ENCODE peak calls at places on chromosome 22, in six cellular contexts. One of them, this sample, is unnamed.

GRCh38 chr22:25749420-25750169 is 7.6 kb downstream of the MYO18B start:
- DNase-seq in GM12878: peak
- DNase-seq in HepG2: no peak
- DNase-seq in K562: peak
- DNase-seq in WTC11: no peak
- DNase-seq in GM23338: no peak
- DNase-seq in this sample: no peak

GRCh38 chr22:26753125-26753862 is 95.9 kb downstream of the MIAT start:
- DNase-seq in K562: no peak
- DNase-seq in GM23338: peak
- DNase-seq in WTC11: no peak
- DNase-seq in GM12878: no peak
- DNase-seq in HepG2: no peak
- DNase-seq in this sample: no peak

GRCh38 chr22:28560005-28560742 is 119.5 kb downstream of the TTC28 start:
- DNase-seq in HepG2: no peak
- DNase-seq in GM23338: no peak
- DNase-seq in K562: peak
- DNase-seq in GM12878: no peak
- DNase-seq in WTC11: no peak
- DNase-seq in this sample: no peak

GRCh38 chr22:17734197-17734596 is 40.1 kb downstream of the BID start:
- DNase-seq in GM23338: no peak
- DNase-seq in WTC11: no peak
- DNase-seq in K562: no peak
- DNase-seq in HepG2: no peak
- DNase-seq in GM12878: peak
- DNase-seq in this sample: no peak

GRCh38 chr22:47837703-47838102 is 1075.3 kb downstream of the TBC1D22A start:
- DNase-seq in GM23338: peak
- DNase-seq in WTC11: peak
- DNase-seq in HepG2: peak
- DNase-seq in K562: peak
- DNase-seq in GM12878: no peak
- DNase-seq in this sample: peak

GRCh38 chr22:48475661-48476345 is 1351.9 kb downstream of the BRD1 start:
- DNase-seq in K562: no peak
- DNase-seq in WTC11: no peak
- DNase-seq in HepG2: no peak
- DNase-seq in GM12878: no peak
- DNase-seq in GM23338: no peak
- DNase-seq in this sample: no peak

GRCh38 chr22:17501679-17502285 is 61.5 kb upstream of the SLC25A18 start:
- DNase-seq in GM23338: peak
- DNase-seq in HepG2: peak
- DNase-seq in WTC11: no peak
- DNase-seq in GM12878: peak
- DNase-seq in K562: peak
- DNase-seq in this sample: no peak

GRCh38 chr22:49655168-49655812 is 172.4 kb downstream of the BRD1 start:
- DNase-seq in HepG2: no peak
- DNase-seq in GM23338: no peak
- DNase-seq in WTC11: no peak
- DNase-seq in K562: no peak
- DNase-seq in GM12878: no peak
- DNase-seq in this sample: no peak

GRCh38 chr22:48905206-48905975 is 922.3 kb downstream of the BRD1 start:
- DNase-seq in GM23338: no peak
- DNase-seq in GM12878: no peak
- DNase-seq in K562: no peak
- DNase-seq in HepG2: no peak
- DNase-seq in WTC11: no peak
- DNase-seq in this sample: no peak

GRCh38 chr22:24390576-24390975 is 36.8 kb upstream of the ADORA2A start:
- DNase-seq in WTC11: no peak
- DNase-seq in HepG2: no peak
- DNase-seq in K562: no peak
- DNase-seq in GM12878: no peak
- DNase-seq in GM23338: no peak
- DNase-seq in this sample: no peak

DNA sequence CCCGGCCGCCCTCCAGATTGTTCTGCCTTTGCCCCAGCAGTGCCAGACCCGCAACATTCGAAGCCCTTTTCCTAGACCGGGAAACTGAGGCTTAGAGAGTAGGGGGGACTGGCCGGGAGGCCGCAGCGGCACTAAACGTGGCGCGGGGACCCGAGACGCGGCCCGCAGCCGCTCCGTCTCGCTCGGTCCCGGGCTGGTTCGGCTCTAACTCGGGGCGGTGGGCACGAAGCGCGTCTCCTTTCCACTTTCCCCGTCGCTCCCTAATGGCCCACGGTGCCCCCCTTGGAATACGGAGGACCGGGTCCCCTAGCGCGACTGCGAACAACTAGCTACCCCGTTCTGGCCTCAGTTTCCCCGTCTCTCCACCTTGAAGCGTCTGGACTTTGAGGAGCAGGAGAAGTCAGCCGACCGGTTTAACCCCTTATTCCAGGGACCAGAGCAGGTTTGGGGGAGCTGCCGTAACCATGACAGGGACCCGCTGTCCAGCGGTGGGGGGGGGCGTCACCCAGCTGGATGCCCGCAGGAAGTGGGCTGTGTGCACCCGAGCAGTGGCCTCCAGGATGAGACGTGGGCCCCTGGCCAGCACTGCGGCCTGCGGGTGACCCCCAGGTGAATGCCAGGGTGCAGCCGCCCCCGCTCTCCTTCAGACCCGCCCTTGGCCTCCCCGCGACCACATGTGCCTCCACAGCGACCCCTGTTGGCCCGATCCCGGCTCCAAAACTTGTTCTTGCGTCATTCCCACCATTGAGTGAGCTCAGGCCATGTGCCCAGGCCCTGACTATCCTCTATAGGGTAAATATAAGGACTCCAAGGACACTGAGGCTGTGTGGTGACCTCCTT is 1.1 kb downstream of the CDC42EP1 start:
- DNase-seq in K562: peak
- DNase-seq in WTC11: peak
- DNase-seq in GM12878: no peak
- DNase-seq in HepG2: peak
- DNase-seq in GM23338: peak
- DNase-seq in this sample: peak
- TF ChIP-seq CREB1 in K562: peak
- TF ChIP-seq CREB1 in WTC11: no peak
- TF ChIP-seq CREB1 in GM12878: peak
- TF ChIP-seq CREB1 in HepG2: peak
- TF ChIP-seq CREB1 in GM23338: peak
- TF ChIP-seq CREB1 in this sample: peak

GRCh38 chr22:46280999-46281623 is 13.3 kb downstream of the TTC38 start:
- DNase-seq in GM23338: peak
- DNase-seq in HepG2: no peak
- DNase-seq in GM12878: no peak
- DNase-seq in WTC11: no peak
- DNase-seq in K562: no peak
- DNase-seq in this sample: no peak
- TF ChIP-seq CREB1 in GM23338: no peak
- TF ChIP-seq CREB1 in HepG2: no peak
- TF ChIP-seq CREB1 in GM12878: no peak
- TF ChIP-seq CREB1 in WTC11: no peak
- TF ChIP-seq CREB1 in K562: no peak
- TF ChIP-seq CREB1 in this sample: no peak

GRCh38 chr22:32204211-32204855 is 540 bp downstream of the RFPL2 start:
- DNase-seq in GM23338: peak
- DNase-seq in HepG2: peak
- DNase-seq in WTC11: peak
- DNase-seq in K562: no peak
- DNase-seq in GM12878: no peak
- DNase-seq in this sample: no peak
- TF ChIP-seq CREB1 in GM23338: no peak
- TF ChIP-seq CREB1 in HepG2: no peak
- TF ChIP-seq CREB1 in WTC11: no peak
- TF ChIP-seq CREB1 in K562: no peak
- TF ChIP-seq CREB1 in GM12878: no peak
- TF ChIP-seq CREB1 in this sample: peak

DNA sequence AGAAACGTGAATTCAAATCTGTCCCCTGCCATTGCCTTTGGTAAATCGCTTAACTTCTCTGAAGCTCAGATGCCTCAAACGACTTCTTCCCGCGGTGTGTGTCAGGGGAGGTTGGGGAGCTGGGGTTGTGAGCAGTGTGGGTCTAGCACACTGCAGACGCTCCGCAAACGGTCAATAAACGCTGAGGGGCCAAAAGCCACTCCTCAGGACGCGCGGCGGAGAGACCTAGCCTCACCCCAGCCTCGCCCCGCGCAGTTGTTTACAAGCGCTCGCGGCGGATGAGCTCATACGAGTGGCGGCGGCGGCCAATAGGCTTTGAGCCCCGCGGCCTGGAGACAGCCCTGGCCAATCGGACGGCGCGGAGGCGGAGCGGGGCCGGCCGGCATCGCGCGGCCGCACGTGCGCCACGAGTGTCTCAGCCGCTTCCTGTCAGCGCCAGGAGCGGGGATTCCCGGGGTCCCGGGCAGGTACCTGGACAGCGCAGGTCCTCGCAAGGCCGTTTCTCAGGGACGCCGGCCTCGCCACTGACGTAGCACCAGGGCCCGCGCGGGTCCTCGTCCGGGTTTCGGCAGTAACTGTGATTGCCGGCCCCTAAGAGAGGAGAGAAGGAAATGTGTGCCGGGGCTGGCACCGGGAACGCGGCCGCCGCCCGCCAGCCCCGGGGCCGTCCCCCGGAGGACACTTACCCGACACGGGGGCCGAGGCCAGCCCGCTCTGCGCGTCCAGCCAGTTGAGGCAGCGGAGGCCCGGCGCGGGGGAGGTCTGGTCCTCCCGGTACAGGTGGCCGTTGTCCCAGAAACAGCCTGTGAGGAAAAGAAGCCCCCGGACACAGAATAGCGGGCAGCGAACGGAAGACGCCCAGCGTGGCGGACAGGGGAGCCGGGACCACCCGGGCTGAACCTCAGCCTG is 1.5 kb downstream of the PIK3IP1 start:
- DNase-seq in WTC11: peak
- DNase-seq in GM23338: peak
- DNase-seq in K562: peak
- DNase-seq in HepG2: peak
- DNase-seq in GM12878: peak
- DNase-seq in this sample: peak
- TF ChIP-seq CREB1 in WTC11: peak
- TF ChIP-seq CREB1 in GM23338: peak
- TF ChIP-seq CREB1 in K562: peak
- TF ChIP-seq CREB1 in HepG2: peak
- TF ChIP-seq CREB1 in GM12878: peak
- TF ChIP-seq CREB1 in this sample: peak

DNA sequence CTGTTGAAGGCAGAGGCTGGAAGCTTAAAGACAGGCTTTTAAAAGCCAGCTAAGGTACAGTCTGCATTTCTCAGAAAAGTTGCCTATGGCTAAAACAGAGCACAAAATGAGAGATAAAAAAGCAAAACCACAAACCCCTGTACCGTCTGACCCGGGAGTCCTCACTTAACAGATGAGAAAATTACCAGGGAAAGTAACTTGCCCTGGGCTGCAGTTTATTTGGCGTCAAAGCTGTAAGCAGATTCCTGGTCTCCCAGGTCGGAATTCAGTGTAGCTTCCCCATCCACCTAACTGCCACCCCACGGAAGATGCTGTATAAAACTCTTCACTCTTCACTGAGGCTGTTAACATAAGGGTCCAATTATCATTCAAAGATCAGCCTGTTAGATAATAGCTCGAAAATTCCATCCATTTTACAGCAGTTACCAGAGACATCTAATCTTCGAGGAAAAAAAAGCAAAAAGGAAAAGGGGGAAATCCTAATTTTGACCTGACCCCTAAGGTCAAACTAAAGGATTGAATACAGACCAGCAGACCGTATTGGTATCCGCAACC is 1.5 kb downstream of the TCF20 start:
- DNase-seq in GM12878: no peak
- DNase-seq in WTC11: no peak
- DNase-seq in HepG2: no peak
- DNase-seq in K562: peak
- DNase-seq in GM23338: no peak
- DNase-seq in this sample: no peak
- TF ChIP-seq CREB1 in GM12878: no peak
- TF ChIP-seq CREB1 in WTC11: no peak
- TF ChIP-seq CREB1 in HepG2: no peak
- TF ChIP-seq CREB1 in K562: no peak
- TF ChIP-seq CREB1 in GM23338: no peak
- TF ChIP-seq CREB1 in this sample: no peak

DNA sequence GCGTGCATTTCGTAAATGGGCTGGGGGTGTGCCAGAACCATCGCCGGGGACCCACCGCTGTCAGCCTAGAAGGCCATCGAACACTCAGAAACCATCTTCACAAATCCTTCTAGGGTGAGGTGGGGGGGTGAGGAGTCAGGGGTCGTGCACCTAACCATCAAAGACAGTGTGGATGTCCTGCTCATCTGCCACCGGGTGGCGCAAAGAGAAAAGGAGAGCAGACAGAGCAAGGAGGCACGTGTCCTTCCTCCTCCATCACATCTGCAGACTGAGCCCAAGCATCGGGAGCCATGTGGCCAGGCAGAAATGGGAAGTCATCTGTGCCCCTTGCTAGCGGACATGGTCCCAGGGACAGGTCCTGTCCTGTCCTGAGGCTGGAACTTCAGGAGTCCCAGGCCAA is 61.9 kb upstream of the NUP50 start:
- DNase-seq in HepG2: peak
- DNase-seq in WTC11: peak
- DNase-seq in K562: peak
- DNase-seq in GM12878: no peak
- DNase-seq in GM23338: peak
- DNase-seq in this sample: no peak
- TF ChIP-seq CREB1 in HepG2: no peak
- TF ChIP-seq CREB1 in WTC11: no peak
- TF ChIP-seq CREB1 in K562: no peak
- TF ChIP-seq CREB1 in GM12878: no peak
- TF ChIP-seq CREB1 in GM23338: no peak
- TF ChIP-seq CREB1 in this sample: no peak

DNA sequence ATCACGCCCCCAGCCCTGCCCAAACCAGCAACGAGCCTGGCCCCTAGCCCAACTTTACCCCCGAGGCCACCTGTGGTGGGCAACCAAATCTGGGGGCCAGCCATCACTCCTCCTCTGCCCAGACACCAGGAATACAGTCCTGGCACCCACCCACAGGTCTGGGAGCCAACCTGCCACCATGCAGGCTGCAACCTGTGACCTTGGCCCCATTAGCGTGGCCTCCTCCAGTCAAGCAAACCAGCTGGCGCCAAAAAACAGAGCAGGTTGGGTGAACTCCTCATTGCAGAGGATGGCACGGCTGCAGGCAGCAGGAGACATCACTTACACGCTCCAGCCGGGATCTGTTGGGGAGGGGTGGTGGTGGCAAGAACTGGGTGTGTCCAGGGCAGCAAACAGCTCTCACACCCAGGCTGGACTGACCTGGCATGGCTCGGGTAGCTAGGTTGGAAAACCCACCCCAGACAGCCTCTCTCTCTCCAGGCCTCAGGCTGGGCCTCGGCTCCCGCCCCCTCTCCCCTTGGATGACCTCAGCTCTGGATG is 65.5 kb upstream of the TCF20 start:
- DNase-seq in K562: no peak
- DNase-seq in GM12878: no peak
- DNase-seq in GM23338: no peak
- DNase-seq in WTC11: no peak
- DNase-seq in HepG2: no peak
- DNase-seq in this sample: no peak
- TF ChIP-seq CREB1 in K562: no peak
- TF ChIP-seq CREB1 in GM12878: no peak
- TF ChIP-seq CREB1 in GM23338: no peak
- TF ChIP-seq CREB1 in WTC11: no peak
- TF ChIP-seq CREB1 in HepG2: no peak
- TF ChIP-seq CREB1 in this sample: no peak